ENCODE peak calls at places on chromosomes 12 and 14, in four cellular contexts. S is B cell, J is caudate nucleus, U is ELR. O is an unnamed sample.

GRCh38 chr12:23640754-23641153 is 308.7 kb downstream of the SOX5 start:
- DNase-seq in S (no peak), J (no peak), U (no peak), O (no peak)

GRCh38 chr12:27176765-27177164 is 67.3 kb upstream of the STK38L start:
- DNase-seq in S (no peak), J (no peak), U (peak), O (no peak)

GRCh38 chr12:1912580-1913376 is 5.7 kb downstream of the CACNA2D4 start:
- DNase-seq in S (no peak), J (no peak), U (peak), O (peak)

GRCh38 chr12:3116106-3116898 is 39.1 kb downstream of the TSPAN9 start:
- DNase-seq in S (no peak), J (no peak), U (peak), O (peak)

GRCh38 chr14:88904864-88905263 is 80.4 kb downstream of the TTC8 start:
- DNase-seq in S (no peak), J (no peak), U (no peak), O (peak)

GRCh38 chr14:55848964-55849363 is 269.0 kb downstream of the KTN1 start:
- DNase-seq in S (no peak), J (no peak), U (no peak), O (no peak)

GRCh38 chr12:1929985-1930815 is 11.7 kb upstream of the CACNA2D4 start:
- DNase-seq in S (no peak), J (no peak), U (no peak), O (no peak)

GRCh38 chr14:60514378-60515243 is 5.7 kb downstream of the SIX6 start:
- DNase-seq in S (no peak), J (no peak), U (no peak), O (no peak)

GRCh38 chr14:64675246-64675645 is 29.0 kb upstream of the PLEKHG3 start:
- DNase-seq in S (no peak), J (no peak), U (no peak), O (no peak)

GRCh38 chr14:91911474-91912032 is 35.9 kb downstream of the FBLN5 start:
- DNase-seq in S (peak), J (no peak), U (peak), O (peak)

GRCh38 chr14:20866963-20867362 is 24.2 kb upstream of the RNASE3 start:
- DNase-seq in S (no peak), J (no peak), U (peak), O (no peak)

GRCh38 chr14:37864861-37865718 is 269.7 kb downstream of the TTC6 start:
- DNase-seq in S (no peak), J (no peak), U (peak), O (peak)

GRCh38 chr14:78764240-78764639 is 594.1 kb downstream of the NRXN3 start:
- DNase-seq in S (no peak), J (no peak), U (peak), O (peak)

GRCh38 chr12:93802293-93802692 is 125.1 kb downstream of the CRADD start:
- DNase-seq in S (no peak), J (no peak), U (peak), O (no peak)

GRCh38 chr12:130254476-130255276 is 83.0 kb upstream of the PIWIL1 start:
- DNase-seq in S (no peak), J (no peak), U (no peak), O (no peak)

GRCh38 chr14:86777950-86778602 is 1214.9 kb downstream of the GALC start:
- DNase-seq in S (no peak), J (no peak), U (peak), O (peak)

GRCh38 chr12:116765271-116765670 is 27.2 kb downstream of the RNFT2 start:
- DNase-seq in S (no peak), J (no peak), U (no peak), O (no peak)

GRCh38 chr14:68249534-68250517 is 430.2 kb downstream of the RAD51B start:
- DNase-seq in S (no peak), J (no peak), U (peak), O (peak)

GRCh38 chr14:100586153-100586519 is 1.1 kb downstream of the BEGAIN start:
- DNase-seq in S (no peak), J (no peak), U (no peak), O (no peak)

GRCh38 chr14:65080954-65081747 is 21.2 kb downstream of the MAX start:
- DNase-seq in S (no peak), J (no peak), U (peak), O (peak)

GRCh38 chr14:90534091-90534837 is 137.4 kb downstream of the CALM1 start:
- DNase-seq in S (no peak), J (no peak), U (peak), O (peak)

GRCh38 chr12:75635606-75636444 is 124.4 kb upstream of the KRR1 start:
- DNase-seq in S (no peak), J (no peak), U (peak), O (peak)

GRCh38 chr12:50507930-50508329 is 3.1 kb downstream of the DIP2B start:
- DNase-seq in S (no peak), J (no peak), U (no peak), O (no peak)

GRCh38 chr12:5088586-5089264 is 45.0 kb downstream of the KCNA5 start:
- DNase-seq in S (no peak), J (no peak), U (peak), O (peak)

GRCh38 chr14:88793259-88793625 is 489 bp upstream of the EML5 start:
- DNase-seq in S (no peak), J (no peak), U (no peak), O (no peak)

GRCh38 chr12:133026996-133027395 is 10.3 kb upstream of the ZNF84 start:
- DNase-seq in S (no peak), J (no peak), U (no peak), O (peak)

GRCh38 chr14:104342435-104343293 is 204.3 kb downstream of the KIF26A start:
- DNase-seq in S (no peak), J (no peak), U (no peak), O (no peak)

GRCh38 chr12:2284321-2284813 is 231.6 kb downstream of the CACNA1C start:
- DNase-seq in S (no peak), J (no peak), U (peak), O (peak)

GRCh38 chr14:34711169-34711568 is 3.2 kb downstream of the CFL2 start:
- DNase-seq in S (no peak), J (no peak), U (peak), O (peak)

GRCh38 chr14:56137842-56138241 is 19.6 kb downstream of the PELI2 start:
- DNase-seq in S (no peak), J (no peak), U (no peak), O (no peak)

GRCh38 chr12:109877504-109878246 is 2.7 kb downstream of the GLTP start:
- DNase-seq in S (no peak), J (peak), U (no peak), O (no peak)

GRCh38 chr14:27958757-27959156 is 807.8 kb upstream of the FOXG1 start:
- DNase-seq in S (no peak), J (no peak), U (no peak), O (no peak)

GRCh38 chr14:99574099-99574880 is 29.7 kb downstream of the CCDC85C start:
- DNase-seq in S (no peak), J (no peak), U (peak), O (peak)

GRCh38 chr14:105223260-105223659 is 25.1 kb upstream of the BTBD6 start:
- DNase-seq in S (no peak), J (no peak), U (no peak), O (no peak)

GRCh38 chr14:91893659-91894058 is 26.3 kb upstream of the TC2N start:
- DNase-seq in S (no peak), J (no peak), U (no peak), O (no peak)

GRCh38 chr12:3655331-3655900 is 97.5 kb downstream of the CRACR2A start:
- DNase-seq in S (no peak), J (no peak), U (peak), O (no peak)

GRCh38 chr12:19382563-19382962 is 56.7 kb upstream of the AEBP2 start:
- DNase-seq in S (no peak), J (no peak), U (no peak), O (no peak)